ENCODE peak calls at places on chromosomes 6 and 20, in four cellular contexts. One of them, this sample, is unnamed. For H3K4me1, the result is how much of the 10 kb centered on the place peaks cover.

GRCh38 chr20:41480054-41480770 is 113.6 kb upstream of the EMILIN3 start:
- DNase-seq in transverse colon: no peak
- DNase-seq in uterus: no peak
- DNase-seq in suprapubic skin: no peak
- DNase-seq in this sample: no peak

GRCh38 chr20:63639093-63639860 is 12.4 kb upstream of the GMEB2 start:
- DNase-seq in suprapubic skin: no peak
- DNase-seq in transverse colon: peak
- DNase-seq in uterus: no peak
- DNase-seq in this sample: no peak

GRCh38 chr6:100886078-100886477 is 4.9 kb upstream of the ASCC3 start:
- DNase-seq in transverse colon: no peak
- DNase-seq in uterus: no peak
- DNase-seq in suprapubic skin: no peak
- DNase-seq in this sample: no peak

GRCh38 chr6:149755300-149756260 is 6.0 kb downstream of the PCMT1 start:
- DNase-seq in transverse colon: no peak
- DNase-seq in suprapubic skin: no peak
- DNase-seq in uterus: no peak
- DNase-seq in this sample: no peak

GRCh38 chr20:59721386-59721785 is 117.0 kb downstream of the PHACTR3 start:
- DNase-seq in transverse colon: no peak
- DNase-seq in uterus: no peak
- DNase-seq in suprapubic skin: no peak
- DNase-seq in this sample: no peak

GRCh38 chr6:84645000-84645399 is 119.4 kb downstream of the TBX18 start:
- DNase-seq in uterus: no peak
- DNase-seq in transverse colon: no peak
- DNase-seq in suprapubic skin: no peak
- DNase-seq in this sample: no peak

GRCh38 chr20:38293490-38294333 is 10.2 kb upstream of the BPI start:
- DNase-seq in transverse colon: no peak
- DNase-seq in uterus: no peak
- DNase-seq in suprapubic skin: no peak
- DNase-seq in this sample: no peak

GRCh38 chr20:25276533-25277050 is 28.7 kb downstream of the PYGB start:
- DNase-seq in uterus: peak
- DNase-seq in suprapubic skin: peak
- DNase-seq in transverse colon: peak
- DNase-seq in this sample: no peak

GRCh38 chr6:53347250-53347920 is 1.4 kb downstream of the ELOVL5 start:
- DNase-seq in suprapubic skin: no peak
- DNase-seq in transverse colon: no peak
- DNase-seq in uterus: no peak
- DNase-seq in this sample: no peak

GRCh38 chr20:46914789-46915359 is 20.2 kb downstream of the EYA2 start:
- DNase-seq in uterus: no peak
- DNase-seq in suprapubic skin: peak
- DNase-seq in transverse colon: no peak
- DNase-seq in this sample: no peak

GRCh38 chr6:84764332-84765049 is at the start of gene TBX18:
- DNase-seq in suprapubic skin: peak
- DNase-seq in transverse colon: peak
- DNase-seq in uterus: peak
- DNase-seq in this sample: peak

GRCh38 chr6:53752856-53753255 is 41.9 kb upstream of the LRRC1 start:
- DNase-seq in transverse colon: no peak
- DNase-seq in uterus: no peak
- DNase-seq in suprapubic skin: no peak
- DNase-seq in this sample: no peak

GRCh38 chr20:51412991-51413471 is 129.5 kb downstream of the NFATC2 start:
- DNase-seq in transverse colon: no peak
- DNase-seq in suprapubic skin: peak
- DNase-seq in uterus: no peak
- DNase-seq in this sample: no peak

GRCh38 chr6:170232186-170233002 is 58.5 kb downstream of the DLL1 start:
- DNase-seq in uterus: no peak
- DNase-seq in suprapubic skin: no peak
- DNase-seq in transverse colon: no peak
- DNase-seq in this sample: no peak

GRCh38 chr20:34689486-34689885 is 12.6 kb upstream of the PIGU start:
- DNase-seq in suprapubic skin: no peak
- DNase-seq in uterus: no peak
- DNase-seq in transverse colon: no peak
- DNase-seq in this sample: no peak

GRCh38 chr20:34680586-34680985 is 3.7 kb upstream of the PIGU start:
- DNase-seq in transverse colon: no peak
- DNase-seq in uterus: no peak
- DNase-seq in suprapubic skin: no peak
- DNase-seq in this sample: no peak

DNA sequence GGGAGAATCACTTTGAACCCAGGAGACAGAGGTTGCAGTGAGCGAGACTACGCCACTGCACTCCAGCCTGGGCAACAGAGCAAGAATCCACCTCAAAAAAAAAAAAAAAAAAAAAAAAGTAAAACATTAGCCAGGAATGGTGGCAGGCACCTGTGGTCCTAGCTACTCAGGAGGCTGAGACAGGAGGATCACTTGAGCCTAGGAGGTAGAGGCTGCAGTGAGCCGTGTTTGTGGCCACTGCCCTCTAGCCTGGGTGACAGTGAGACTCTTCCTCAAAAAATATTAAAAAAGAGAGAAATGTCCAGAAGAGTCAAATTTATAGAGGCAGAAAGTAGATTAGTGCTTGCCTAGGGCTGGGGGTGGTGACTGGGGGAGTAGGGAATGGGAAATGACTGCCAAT is 6.8 kb upstream of the PIGU start:
- DNase-seq in uterus: no peak
- DNase-seq in suprapubic skin: no peak
- DNase-seq in transverse colon: no peak
- DNase-seq in this sample: no peak
- H3K4me1 ChIP-seq in uterus: under half
- H3K4me1 ChIP-seq in suprapubic skin: under half
- H3K4me1 ChIP-seq in transverse colon: under half
- H3K4me1 ChIP-seq in this sample: under half

DNA sequence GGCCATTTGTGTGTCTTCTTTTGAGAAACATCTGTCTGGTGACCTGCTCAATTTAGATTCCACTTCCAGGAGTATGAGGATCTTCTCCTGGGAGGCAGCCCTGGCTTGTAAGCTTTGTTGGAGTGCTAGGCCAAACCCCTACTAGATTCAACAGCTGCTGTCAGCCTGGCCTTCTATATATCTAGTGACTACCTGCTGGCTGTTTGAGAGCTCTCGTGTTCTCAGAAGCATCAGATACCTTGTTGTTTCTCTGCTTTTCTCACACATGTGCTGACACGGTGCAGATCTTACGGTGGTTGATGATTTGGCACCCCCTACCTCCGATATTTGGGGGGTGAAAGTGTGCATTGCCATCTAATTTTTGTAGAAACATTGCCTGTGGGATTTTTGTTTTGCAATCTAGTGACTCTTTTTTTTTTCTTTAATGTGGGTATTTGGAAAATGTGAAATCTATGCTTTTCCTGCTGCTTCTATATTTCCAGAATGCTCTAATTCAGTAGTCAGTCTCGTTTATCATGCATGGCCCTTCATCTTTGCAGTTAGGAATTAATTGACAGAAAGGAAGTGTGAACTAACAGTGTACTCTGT is 4.7 kb downstream of the CCN2 start:
- DNase-seq in transverse colon: no peak
- DNase-seq in uterus: no peak
- DNase-seq in suprapubic skin: no peak
- DNase-seq in this sample: no peak
- TF ChIP-seq POLR2A in transverse colon: no peak
- TF ChIP-seq POLR2A in uterus: no peak
- TF ChIP-seq POLR2A in suprapubic skin: no peak
- TF ChIP-seq POLR2A in this sample: no peak

GRCh38 chr20:36717657-36718056 is 28.2 kb downstream of the NDRG3 start:
- DNase-seq in uterus: no peak
- DNase-seq in suprapubic skin: no peak
- DNase-seq in transverse colon: peak
- DNase-seq in this sample: no peak
- TF ChIP-seq CTCF in uterus: peak
- TF ChIP-seq CTCF in suprapubic skin: no peak
- TF ChIP-seq CTCF in transverse colon: peak
- TF ChIP-seq CTCF in this sample: no peak

GRCh38 chr6:297571-298232 is 5.4 kb downstream of the DUSP22 start:
- DNase-seq in uterus: no peak
- DNase-seq in suprapubic skin: peak
- DNase-seq in transverse colon: no peak
- DNase-seq in this sample: no peak
- H3K4me1 ChIP-seq in uterus: under half
- H3K4me1 ChIP-seq in suprapubic skin: half or more
- H3K4me1 ChIP-seq in transverse colon: under half
- H3K4me1 ChIP-seq in this sample: under half

GRCh38 chr6:32982084-32982701 is 13.8 kb downstream of the BRD2 start:
- DNase-seq in uterus: no peak
- DNase-seq in suprapubic skin: no peak
- DNase-seq in transverse colon: no peak
- DNase-seq in this sample: no peak
- TF ChIP-seq POLR2A in uterus: no peak
- TF ChIP-seq POLR2A in suprapubic skin: no peak
- TF ChIP-seq POLR2A in transverse colon: no peak
- TF ChIP-seq POLR2A in this sample: no peak

GRCh38 chr6:56745081-56745480 is 102.4 kb upstream of the DST start:
- DNase-seq in transverse colon: no peak
- DNase-seq in uterus: no peak
- DNase-seq in suprapubic skin: no peak
- DNase-seq in this sample: no peak
- TF ChIP-seq CTCF in transverse colon: no peak
- TF ChIP-seq CTCF in uterus: no peak
- TF ChIP-seq CTCF in suprapubic skin: no peak
- TF ChIP-seq CTCF in this sample: no peak

GRCh38 chr6:25331085-25331685 is 52.0 kb downstream of the CARMIL1 start:
- DNase-seq in uterus: no peak
- DNase-seq in suprapubic skin: no peak
- DNase-seq in transverse colon: no peak
- DNase-seq in this sample: no peak
- H3K4me1 ChIP-seq in uterus: under half
- H3K4me1 ChIP-seq in suprapubic skin: under half
- H3K4me1 ChIP-seq in transverse colon: under half
- H3K4me1 ChIP-seq in this sample: under half

GRCh38 chr6:139355777-139356445 is 18.5 kb downstream of the CITED2 start:
- DNase-seq in suprapubic skin: no peak
- DNase-seq in transverse colon: no peak
- DNase-seq in uterus: no peak
- DNase-seq in this sample: no peak

GRCh38 chr6:139354177-139354576 is 20.3 kb downstream of the CITED2 start:
- DNase-seq in transverse colon: no peak
- DNase-seq in uterus: no peak
- DNase-seq in suprapubic skin: no peak
- DNase-seq in this sample: no peak

GRCh38 chr6:139361211-139361610 is 13.2 kb downstream of the CITED2 start:
- DNase-seq in suprapubic skin: no peak
- DNase-seq in transverse colon: no peak
- DNase-seq in uterus: no peak
- DNase-seq in this sample: no peak

GRCh38 chr6:139355172-139355571 is 19.3 kb downstream of the CITED2 start:
- DNase-seq in suprapubic skin: no peak
- DNase-seq in uterus: no peak
- DNase-seq in transverse colon: no peak
- DNase-seq in this sample: no peak

GRCh38 chr6:139356924-139357323 is 17.5 kb downstream of the CITED2 start:
- DNase-seq in transverse colon: no peak
- DNase-seq in uterus: no peak
- DNase-seq in suprapubic skin: no peak
- DNase-seq in this sample: no peak
- TF ChIP-seq POLR2A in transverse colon: no peak
- TF ChIP-seq POLR2A in uterus: no peak
- TF ChIP-seq POLR2A in suprapubic skin: no peak
- TF ChIP-seq POLR2A in this sample: no peak

DNA sequence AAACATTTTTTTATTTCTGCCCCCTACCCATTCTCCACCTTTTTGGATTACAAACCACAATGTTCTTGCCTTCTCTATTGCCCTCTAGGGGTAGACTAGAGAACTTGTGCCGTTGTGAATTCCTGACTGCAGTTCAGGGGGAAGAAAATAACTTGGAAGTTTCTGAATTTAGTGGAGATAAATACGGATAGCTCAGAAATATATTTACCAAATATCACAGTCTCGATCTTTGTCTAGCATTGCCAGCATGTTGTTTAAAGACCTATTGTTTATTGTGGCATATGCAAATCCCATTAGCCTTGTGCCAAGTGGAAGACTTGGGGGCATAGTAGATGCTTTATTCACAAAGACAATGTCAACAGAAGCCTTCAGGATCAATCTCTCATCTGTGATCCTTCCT is 154.1 kb upstream of the MMS22L start:
- DNase-seq in uterus: no peak
- DNase-seq in transverse colon: no peak
- DNase-seq in suprapubic skin: no peak
- DNase-seq in this sample: no peak
- TF ChIP-seq CTCF in uterus: no peak
- TF ChIP-seq CTCF in transverse colon: peak
- TF ChIP-seq CTCF in suprapubic skin: no peak
- TF ChIP-seq CTCF in this sample: no peak

GRCh38 chr6:75279418-75279817 is 5.2 kb downstream of the TMEM30A start:
- DNase-seq in uterus: no peak
- DNase-seq in transverse colon: no peak
- DNase-seq in suprapubic skin: no peak
- DNase-seq in this sample: no peak

GRCh38 chr6:75278474-75279077 is 6.0 kb downstream of the TMEM30A start:
- DNase-seq in uterus: no peak
- DNase-seq in transverse colon: no peak
- DNase-seq in suprapubic skin: no peak
- DNase-seq in this sample: no peak

GRCh38 chr6:75273009-75273408 is 11.6 kb downstream of the TMEM30A start:
- DNase-seq in uterus: no peak
- DNase-seq in transverse colon: no peak
- DNase-seq in suprapubic skin: no peak
- DNase-seq in this sample: no peak

GRCh38 chr6:75272145-75272840 is 12.3 kb downstream of the TMEM30A start:
- DNase-seq in suprapubic skin: no peak
- DNase-seq in transverse colon: no peak
- DNase-seq in uterus: no peak
- DNase-seq in this sample: no peak

DNA sequence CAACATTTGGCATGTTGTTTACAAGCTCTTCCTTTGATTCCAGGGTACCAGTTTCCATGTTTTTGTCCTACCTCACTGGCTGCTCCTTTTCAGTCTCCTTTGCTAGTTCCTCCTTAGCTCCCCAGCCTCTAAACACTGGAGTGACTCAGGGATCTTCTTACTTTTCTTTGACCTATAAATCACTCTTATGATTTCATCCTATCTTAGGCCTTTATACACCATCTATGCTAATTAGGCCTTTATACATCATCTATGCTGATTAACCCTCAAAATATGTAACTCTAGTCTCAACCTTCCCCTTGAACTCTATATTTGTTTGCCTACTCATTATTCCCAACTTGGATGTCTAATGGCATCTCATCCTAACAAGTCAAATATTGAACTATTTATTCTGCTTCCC is 9.5 kb downstream of the TMEM30A start:
- DNase-seq in uterus: no peak
- DNase-seq in transverse colon: no peak
- DNase-seq in suprapubic skin: no peak
- DNase-seq in this sample: no peak
- H3K4me1 ChIP-seq in uterus: under half
- H3K4me1 ChIP-seq in transverse colon: under half
- H3K4me1 ChIP-seq in suprapubic skin: under half
- H3K4me1 ChIP-seq in this sample: half or more